ENCODE peak calls at places on chromosome 13, in four cellular contexts. N is Karpas-422, V is GF-D8, K is dermis blood vessel endothelial cell. D is an unnamed sample.

GRCh38 chr13:110568649-110569048 is 7.1 kb upstream of the RAB20 start:
- DNase-seq in K (no peak), N (no peak), V (no peak), D (no peak)

GRCh38 chr13:99993660-99994455 is 12.3 kb downstream of the ZIC2 start:
- DNase-seq in N (no peak), V (no peak), K (no peak), D (no peak)

GRCh38 chr13:72680353-72680752 is 47.1 kb downstream of the MZT1 start:
- DNase-seq in K (no peak), N (no peak), V (no peak), D (no peak)

GRCh38 chr13:48595330-48596127 is 58.2 kb upstream of the CYSLTR2 start:
- DNase-seq in K (peak), V (peak), N (peak), D (peak)

GRCh38 chr13:106274551-106275208 is 260.8 kb downstream of the EFNB2 start:
- DNase-seq in K (no peak), N (no peak), V (no peak), D (no peak)

GRCh38 chr13:97017322-97017721 is 23.0 kb upstream of the OXGR1 start:
- DNase-seq in V (no peak), N (no peak), K (no peak), D (no peak)

GRCh38 chr13:29676941-29677452 is 81.5 kb upstream of the SLC7A1 start:
- DNase-seq in V (no peak), N (no peak), K (no peak), D (no peak)

GRCh38 chr13:50141660-50142010 is 126.4 kb downstream of the KCNRG start:
- DNase-seq in K (no peak), N (no peak), V (no peak), D (no peak)

GRCh38 chr13:85543144-85543543 is 256.1 kb downstream of the SLITRK6 start:
- DNase-seq in N (no peak), K (no peak), V (no peak), D (no peak)

GRCh38 chr13:46603165-46603603 is 50.2 kb downstream of the LRCH1 start:
- DNase-seq in K (peak), V (no peak), N (no peak), D (no peak)

GRCh38 chr13:48231080-48231479 is 1.9 kb upstream of the ITM2B start:
- DNase-seq in K (no peak), N (no peak), V (no peak), D (no peak)

GRCh38 chr13:92103673-92104296 is 705.4 kb downstream of the GPC5 start:
- DNase-seq in V (no peak), N (no peak), K (no peak), D (no peak)

GRCh38 chr13:27851481-27851880 is 59.2 kb downstream of the GSX1 start:
- DNase-seq in N (no peak), V (no peak), K (no peak), D (no peak)

GRCh38 chr13:42574011-42574410 is at the start of gene TNFSF11:
- DNase-seq in V (no peak), K (no peak), N (no peak), D (no peak)

GRCh38 chr13:46172531-46172991 is 9.4 kb downstream of the LCP1 start:
- DNase-seq in N (peak), V (peak), K (no peak), D (no peak)

GRCh38 chr13:112730157-112730671 is 40.4 kb downstream of the ATP11A start:
- DNase-seq in N (no peak), K (no peak), V (no peak), D (no peak)

GRCh38 chr13:47337781-47338507 is 441.1 kb upstream of the HTR2A start:
- DNase-seq in K (no peak), V (no peak), N (no peak), D (no peak)

GRCh38 chr13:30159446-30159839 is 147.9 kb downstream of the KATNAL1 start:
- DNase-seq in V (no peak), K (no peak), N (no peak), D (peak)

GRCh38 chr13:51729853-51730553 is 74.0 kb downstream of the DHRS12 start:
- DNase-seq in V (no peak), N (no peak), K (peak), D (peak)

GRCh38 chr13:102878491-102878890 is 32.7 kb downstream of the ERCC5 start:
- DNase-seq in V (no peak), K (peak), N (no peak), D (no peak)

GRCh38 chr13:97978661-97979450 is 25.4 kb downstream of the IPO5 start:
- DNase-seq in K (peak), N (no peak), V (no peak), D (no peak)

GRCh38 chr13:33745370-33746324 is 72.3 kb upstream of the RFC3 start:
- DNase-seq in K (no peak), N (peak), V (no peak), D (no peak)

GRCh38 chr13:75514080-75515040 is 23.3 kb downstream of the COMMD6 start:
- DNase-seq in N (no peak), V (peak), K (no peak), D (no peak)

GRCh38 chr13:26539738-26540292 is 17.7 kb upstream of the WASF3 start:
- DNase-seq in K (no peak), N (no peak), V (no peak), D (no peak)

GRCh38 chr13:21076265-21076653 is 14.9 kb upstream of the LATS2 start:
- DNase-seq in N (no peak), V (no peak), K (peak), D (no peak)

GRCh38 chr13:33281951-33282595 is 3.5 kb downstream of the STARD13 start:
- DNase-seq in V (no peak), K (peak), N (no peak), D (no peak)

GRCh38 chr13:40480012-40480914 is 186.2 kb downstream of the FOXO1 start:
- DNase-seq in N (no peak), K (no peak), V (no peak), D (no peak)

GRCh38 chr13:40664100-40665060 is 2.1 kb downstream of the FOXO1 start:
- DNase-seq in N (peak), K (peak), V (no peak), D (peak)

GRCh38 chr13:33730147-33730546 is 87.8 kb upstream of the RFC3 start:
- DNase-seq in V (no peak), N (peak), K (no peak), D (no peak)

GRCh38 chr13:59340151-59340550 is 823.6 kb downstream of the DIAPH3 start:
- DNase-seq in K (no peak), N (no peak), V (no peak), D (no peak)

GRCh38 chr13:28723806-28724205 is 5.0 kb upstream of the SLC46A3 start:
- DNase-seq in N (no peak), K (no peak), V (no peak), D (no peak)

GRCh38 chr13:80962855-80963254 is 621.9 kb upstream of the SPRY2 start:
- DNase-seq in V (no peak), N (no peak), K (peak), D (no peak)

GRCh38 chr13:91359566-91359965 is 12.1 kb downstream of the MIR17HG start:
- DNase-seq in V (no peak), K (no peak), N (peak), D (no peak)

GRCh38 chr13:43804461-43805070 is 17.8 kb upstream of the ENOX1 start:
- DNase-seq in K (peak), V (peak), N (peak), D (no peak)

GRCh38 chr13:100517706-100518105 is 70.9 kb downstream of the GGACT start:
- DNase-seq in N (no peak), K (no peak), V (no peak), D (no peak)

GRCh38 chr13:74586839-74587238 is 452.6 kb upstream of the KLF12 start:
- DNase-seq in K (no peak), V (no peak), N (no peak), D (no peak)

D was measured in activated T-helper 9 cell treated with anti-CD3 and anti-CD28 coated beads, Interleukin-2, amount 50 U/mL, for 16 hours.